ENCODE peak calls at places on chromosomes 6 and 20, in five cellular contexts. F, U, H, E and Y are unnamed samples.
A peak's percentile ranks its signal among the peaks of the same experiment; 100 is the strongest.

GRCh38 chr6:123415844-123416468 is 220.8 kb downstream of the TRDN start:
- DNase-seq in F (peak; percentile 53), U (peak; percentile 82), E (peak; percentile 47), H (peak; percentile 15), Y (no peak)

GRCh38 chr20:15176929-15177328 is 839.5 kb upstream of the FLRT3 start:
- DNase-seq in H (no peak), F (no peak), E (no peak), U (no peak), Y (no peak)

GRCh38 chr6:161001421-161001820 is 9.9 kb downstream of the MAP3K4 start:
- DNase-seq in F (no peak), E (no peak), H (no peak), U (no peak), Y (no peak)

GRCh38 chr6:96948631-96949030 is 24.1 kb downstream of the KLHL32 start:
- DNase-seq in H (no peak), F (no peak), E (no peak), U (no peak), Y (no peak)

GRCh38 chr6:79777713-79778579 is 146.8 kb downstream of the SH3BGRL2 start:
- DNase-seq in F (peak; percentile 73), E (peak; percentile 46), U (peak; percentile 82), H (peak; percentile 77), Y (peak; percentile 69)

GRCh38 chr6:26552640-26553189 is 14.5 kb downstream of the HMGN4 start:
- DNase-seq in U (no peak), H (no peak), F (no peak), E (no peak), Y (no peak)

GRCh38 chr6:158039571-158040050 is 57.9 kb downstream of the SYNJ2 start:
- DNase-seq in H (peak; percentile 34), U (no peak), E (peak; percentile 91), F (no peak), Y (peak; percentile 29)

GRCh38 chr6:9404351-9405146 is 969.2 kb upstream of the SLC35B3 start:
- DNase-seq in F (no peak), E (peak; percentile 50), U (no peak), H (no peak), Y (no peak)

GRCh38 chr6:160301341-160301740 is 42.7 kb upstream of the SLC22A2 start:
- DNase-seq in H (no peak), F (no peak), E (no peak), U (no peak), Y (no peak)

GRCh38 chr6:33080127-33081089 is 4.6 kb downstream of the HLA-DPB1 start:
- DNase-seq in H (peak; percentile 75), E (peak; percentile 49), U (peak; percentile 58), F (peak; percentile 80), Y (peak; percentile 73)

GRCh38 chr6:75204222-75204958 is 1.5 kb downstream of the COL12A1 start:
- DNase-seq in F (peak; percentile 86), U (peak; percentile 83), H (peak; percentile 86), E (peak; percentile 92), Y (peak; percentile 73)

GRCh38 chr6:75201901-75202672 is 3.8 kb downstream of the COL12A1 start:
- DNase-seq in F (no peak), U (peak; percentile 49), H (peak; percentile 54), E (peak; percentile 62), Y (peak; percentile 40)

GRCh38 chr6:75204959-75205775 is 686 bp downstream of the COL12A1 start:
- DNase-seq in U (peak; percentile 38), E (peak; percentile 91), H (peak; percentile 73), F (peak; percentile 37), Y (no peak)

GRCh38 chr6:75202676-75203131 is 3.1 kb downstream of the COL12A1 start:
- DNase-seq in U (no peak), F (no peak), E (peak; percentile 68), H (peak; percentile 28), Y (no peak)

DNA sequence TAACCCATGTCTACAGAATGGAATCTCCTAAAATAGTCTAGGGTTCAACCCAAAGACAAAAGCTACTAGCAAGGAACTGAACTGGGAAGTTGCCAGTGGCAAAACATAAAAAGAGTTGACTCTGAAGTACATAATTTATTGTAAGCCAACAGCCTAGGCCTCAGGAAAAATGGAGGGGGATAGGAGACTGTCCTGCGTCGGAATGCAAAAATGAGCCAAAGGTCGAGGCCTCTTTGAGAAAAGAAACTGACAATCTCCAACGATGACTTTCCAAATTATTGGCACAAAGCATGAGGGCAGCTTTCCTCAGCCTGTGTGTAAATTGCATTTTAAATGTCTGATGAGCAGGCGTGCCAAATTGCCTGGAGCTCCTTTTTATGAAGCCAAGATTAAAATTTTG is 2.1 kb downstream of the COL12A1 start:
- DNase-seq in U (no peak), H (peak; percentile 34), E (peak; percentile 56), F (no peak), Y (no peak)
- H3K27me3 ChIP-seq in U (peaks cover 100% of the 10 kb centered on the region), H (no peaks in the 10 kb centered on the region), E (no peaks in the 10 kb centered on the region), F (peaks cover 35% of the 10 kb centered on the region), Y (peaks cover 96% of the 10 kb centered on the region)

GRCh38 chr6:167835260-167835659 is 8.5 kb downstream of the AFDN start:
- DNase-seq in H (no peak), U (no peak), F (no peak), E (no peak), Y (no peak)
- H3K4me1 ChIP-seq in H (no peaks in the 10 kb centered on the region), U (peaks cover 48% of the 10 kb centered on the region), F (peaks cover 41% of the 10 kb centered on the region), E (no peaks in the 10 kb centered on the region), Y (peaks cover 52% of the 10 kb centered on the region)

GRCh38 chr20:33650111-33650752 is 11.9 kb upstream of the C20orf144 start:
- DNase-seq in U (no peak), E (no peak), F (no peak), H (no peak), Y (no peak)

GRCh38 chr20:33649201-33649631 is 12.9 kb upstream of the C20orf144 start:
- DNase-seq in H (peak; percentile 37), E (no peak), U (no peak), F (no peak), Y (peak; percentile 68)

GRCh38 chr20:33647603-33648395 is 14.3 kb upstream of the C20orf144 start:
- DNase-seq in U (no peak), F (no peak), E (peak; percentile 89), H (no peak), Y (peak; percentile 14)

GRCh38 chr20:33646191-33646590 is 15.9 kb upstream of the C20orf144 start:
- DNase-seq in E (no peak), U (no peak), H (no peak), F (no peak), Y (no peak)

GRCh38 chr20:33648396-33649004 is 13.6 kb upstream of the C20orf144 start:
- DNase-seq in U (peak; percentile 74), H (no peak), E (peak; percentile 17), F (no peak), Y (peak; percentile 13)
- H3K27ac ChIP-seq in U (peak overlapping the region; percentile 54), H (no peak overlapping the region), E (no peak overlapping the region), F (no peak overlapping the region), Y (peak overlapping the region; percentile 59)

GRCh38 chr6:6319947-6320811 is at the start of gene F13A1:
- DNase-seq in H (no peak), U (no peak), F (no peak), E (no peak), Y (peak; percentile 32)
- H3K27me3 ChIP-seq in H (no peaks in the 10 kb centered on the region), U (peaks cover 11% of the 10 kb centered on the region), F (peaks cover 5% of the 10 kb centered on the region), E (peaks cover 3% of the 10 kb centered on the region), Y (peaks cover 46% of the 10 kb centered on the region)

DNA sequence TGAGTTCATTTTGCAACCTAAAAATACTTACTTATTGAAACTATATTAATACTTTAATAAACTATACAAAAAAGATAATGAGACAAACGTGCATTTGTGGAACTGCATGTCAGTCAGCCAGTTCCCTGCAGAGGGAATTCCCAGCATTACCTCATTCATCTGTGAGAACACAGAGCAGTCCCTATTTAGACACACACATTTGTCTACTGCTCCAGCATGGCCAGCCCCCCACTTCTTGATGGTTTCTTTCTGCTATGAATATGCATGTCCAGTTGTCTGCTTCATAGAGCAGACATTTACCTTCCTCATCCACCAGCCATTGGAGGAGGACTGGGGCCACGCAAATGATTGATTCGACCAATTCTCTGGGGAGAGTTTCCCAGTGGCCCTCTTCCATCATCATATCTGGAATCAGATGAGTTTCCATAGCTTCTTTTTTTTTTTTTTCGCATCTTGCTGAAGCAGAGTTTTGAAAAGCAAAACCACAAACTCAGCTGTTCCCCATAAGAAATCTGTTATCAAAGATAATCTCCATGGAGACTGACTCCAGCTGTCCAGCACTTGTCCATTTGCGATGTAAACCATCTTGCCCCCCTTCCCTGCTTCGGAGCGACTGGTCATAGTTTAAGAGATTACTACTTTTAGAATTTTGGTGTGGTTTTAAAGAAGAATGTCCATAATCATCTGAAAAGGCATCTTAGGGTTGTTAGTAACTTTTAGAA is 11.8 kb downstream of the ENPP1 start:
- DNase-seq in F (peak; percentile 32), E (peak; percentile 96), H (no peak), U (no peak), Y (no peak)
- H3K4me1 ChIP-seq in F (no peaks in the 10 kb centered on the region), E (peaks cover 7% of the 10 kb centered on the region), H (no peaks in the 10 kb centered on the region), U (no peaks in the 10 kb centered on the region), Y (no peaks in the 10 kb centered on the region)